ENCODE peak calls at places on chromosomes 11 and 22, in four cellular contexts. H, O, N and Y are unnamed samples.
A peak's percentile ranks its signal among the peaks of the same experiment; 100 is the strongest.

GRCh38 chr11:73194593-73194992 is 23.5 kb upstream of the P2RY2 start:
- DNase-seq in H (no peak), O (no peak), N (no peak), Y (no peak)

GRCh38 chr11:46210133-46210636 is 67.3 kb upstream of the CREB3L1 start:
- DNase-seq in H (peak; percentile 72), O (peak; percentile 62), N (peak; percentile 49), Y (peak; percentile 77)

GRCh38 chr11:20980736-20981135 is 311.4 kb downstream of the NELL1 start:
- DNase-seq in H (no peak), O (peak; percentile 6), N (no peak), Y (no peak)

GRCh38 chr11:118715245-118715807 is 35.9 kb upstream of the TREH start:
- DNase-seq in H (no peak), O (peak; percentile 23), N (no peak), Y (no peak)

GRCh38 chr11:30196400-30197206 is 34.2 kb upstream of the FSHB start:
- DNase-seq in H (peak; percentile 37), O (peak; percentile 20), N (peak; percentile 27), Y (peak; percentile 43)

GRCh38 chr22:27848005-27848404 is 46.4 kb upstream of the MN1 start:
- DNase-seq in H (no peak), O (no peak), N (no peak), Y (no peak)

GRCh38 chr11:17752144-17752543 is 17.6 kb downstream of the KCNC1 start:
- DNase-seq in H (no peak), O (no peak), N (no peak), Y (no peak)

GRCh38 chr11:32002311-32002710 is 88.6 kb upstream of the RCN1 start:
- DNase-seq in H (no peak), O (no peak), N (no peak), Y (no peak)

GRCh38 chr11:45777127-45777969 is 27.6 kb upstream of the SLC35C1 start:
- DNase-seq in H (no peak), O (no peak), N (no peak), Y (no peak)

GRCh38 chr11:70625921-70626518 is 227.7 kb downstream of the CTTN start:
- DNase-seq in H (no peak), O (no peak), N (no peak), Y (no peak)

GRCh38 chr11:117457031-117457785 is 129.6 kb downstream of the CEP164 start:
- DNase-seq in H (no peak), O (no peak), N (no peak), Y (no peak)

GRCh38 chr22:36125994-36126531 is 34.5 kb downstream of the APOL3 start:
- DNase-seq in H (no peak), O (no peak), N (no peak), Y (no peak)

GRCh38 chr11:46666516-46666915 is 33.9 kb downstream of the ARHGAP1 start:
- DNase-seq in H (no peak), O (no peak), N (no peak), Y (peak; percentile 55)

GRCh38 chr11:110921742-110922200 is 209.5 kb upstream of the ARHGAP20 start:
- DNase-seq in H (peak; percentile 50), O (peak; percentile 73), N (no peak), Y (no peak)

GRCh38 chr11:113324250-113324649 is 9.9 kb downstream of the TTC12 start:
- DNase-seq in H (no peak), O (no peak), N (no peak), Y (no peak)

GRCh38 chr22:50530280-50530856 is 556 bp upstream of the TYMP start:
- DNase-seq in H (peak; percentile 44), O (peak; percentile 71), N (no peak), Y (peak; percentile 43)

GRCh38 chr22:27670701-27671412 is 130.7 kb downstream of the MN1 start:
- DNase-seq in H (no peak), O (no peak), N (peak; percentile 82), Y (no peak)

GRCh38 chr22:45911601-45912271 is 65.2 kb downstream of the WNT7B start:
- DNase-seq in H (no peak), O (peak; percentile 18), N (no peak), Y (no peak)

GRCh38 chr22:50041361-50042065 is 16.6 kb downstream of the TTLL8 start:
- DNase-seq in H (no peak), O (no peak), N (no peak), Y (no peak)

GRCh38 chr22:32684822-32685187 is 116.7 kb upstream of the TIMP3 start:
- DNase-seq in H (peak; percentile 71), O (peak; percentile 63), N (no peak), Y (no peak)

GRCh38 chr11:9700105-9700801 is 36.4 kb downstream of the SWAP70 start:
- DNase-seq in H (no peak), O (no peak), N (no peak), Y (no peak)
- H4K20me1 ChIP-seq in H (peaks cover 20% of the 10 kb centered on the region), O (no peaks in the 10 kb centered on the region), N (no peaks in the 10 kb centered on the region), Y (no peaks in the 10 kb centered on the region)

DNA sequence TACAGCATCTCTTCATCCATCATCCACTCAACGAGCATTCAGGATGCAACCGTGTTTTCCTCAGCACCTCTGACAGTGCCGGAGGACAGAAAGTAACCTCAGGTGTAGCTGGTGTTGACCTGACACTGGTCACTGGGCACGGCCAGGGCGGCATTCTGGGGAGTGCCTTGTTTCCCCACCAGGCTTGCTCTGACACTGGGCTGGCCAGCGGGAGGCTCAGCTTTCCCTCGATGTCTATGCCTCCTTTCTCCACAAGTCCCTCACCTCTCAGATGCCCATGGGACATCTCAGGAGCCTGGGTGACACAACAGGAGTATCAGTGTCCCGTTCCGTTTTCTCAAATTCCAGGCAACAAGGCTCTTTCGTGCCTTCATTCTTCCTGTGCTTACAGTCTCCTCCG is 28.9 kb downstream of the CD6 start:
- DNase-seq in H (no peak), O (no peak), N (no peak), Y (no peak)
- H3K36me3 ChIP-seq in H (no peaks in the 10 kb centered on the region), O (no peaks in the 10 kb centered on the region), N (no peaks in the 10 kb centered on the region), Y (no peaks in the 10 kb centered on the region)

DNA sequence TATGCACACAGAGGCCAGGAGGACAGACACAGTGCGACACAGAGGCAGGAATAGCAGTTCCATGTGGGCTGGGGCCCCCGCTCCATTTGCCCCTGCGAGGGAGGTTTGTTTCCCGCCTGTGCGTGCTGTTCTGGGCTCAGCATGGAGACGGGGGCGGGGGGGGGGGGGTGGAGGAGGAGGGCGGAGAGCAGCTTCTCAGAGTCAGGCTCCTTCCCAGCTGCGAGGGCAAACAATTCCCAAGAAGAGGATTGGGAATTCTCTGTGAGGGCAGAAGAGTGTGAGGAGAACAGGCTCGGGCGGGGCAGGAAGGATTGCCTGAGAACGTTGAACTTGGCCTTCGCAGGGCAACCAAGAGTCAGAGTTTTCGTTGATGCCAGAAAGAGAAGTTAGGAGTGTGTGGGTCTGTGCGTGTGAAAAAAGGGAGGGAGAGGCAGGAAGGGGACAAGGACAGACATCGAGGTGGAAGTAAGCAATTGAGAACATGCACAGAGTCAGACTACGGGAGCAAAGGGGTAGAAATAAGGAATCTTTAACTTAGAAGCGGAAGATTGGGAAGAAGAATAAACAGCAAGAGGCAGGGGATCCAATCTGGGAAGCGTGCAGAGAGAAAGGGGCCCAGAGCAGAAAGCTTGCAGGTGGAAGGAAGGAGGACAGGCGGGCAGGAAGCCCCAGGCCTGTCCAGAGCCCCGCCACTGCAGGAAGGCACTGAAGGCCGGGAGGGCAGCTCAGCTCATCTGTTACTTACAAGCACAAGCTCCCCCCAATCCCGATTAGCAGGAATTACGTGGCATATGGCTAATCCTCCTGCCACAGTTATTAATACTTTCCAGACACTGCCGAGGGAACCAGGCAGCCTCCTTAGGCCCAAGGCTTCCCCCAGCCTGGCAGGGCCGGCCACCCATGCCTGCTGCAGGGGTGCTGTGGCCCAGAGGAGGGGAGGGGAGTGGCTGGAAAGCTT is 15.6 kb upstream of the JAM3 start:
- DNase-seq in H (no peak), O (no peak), N (no peak), Y (no peak)
- H2AFZ ChIP-seq in H (peak overlapping the region; percentile 67), O (peak overlapping the region; percentile 18), N (peak overlapping the region; percentile 51), Y (no peak overlapping the region)

DNA sequence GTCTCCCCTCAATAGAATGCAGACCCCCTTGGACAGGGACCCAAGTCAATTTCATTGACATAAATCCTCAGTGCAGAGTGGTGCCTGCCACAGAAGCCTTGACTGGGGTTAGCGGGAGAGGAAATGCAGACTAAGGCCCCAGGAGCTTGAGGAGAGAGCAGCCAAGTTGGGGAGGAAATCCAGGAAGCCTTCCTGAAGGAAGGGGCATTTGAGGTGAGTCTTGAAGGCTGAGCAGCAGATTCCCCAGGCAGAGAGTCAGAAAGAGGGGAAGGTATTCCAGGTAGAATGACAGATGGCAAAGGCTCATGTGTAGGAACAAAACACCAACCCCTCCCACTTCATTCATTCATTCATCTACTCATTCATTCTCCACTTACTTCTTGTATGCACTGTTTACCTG is 10.3 kb downstream of the MYEOV start:
- DNase-seq in H (no peak), O (no peak), N (no peak), Y (no peak)
- H4K20me1 ChIP-seq in H (no peaks in the 10 kb centered on the region), O (no peaks in the 10 kb centered on the region), N (peaks cover 3% of the 10 kb centered on the region), Y (no peaks in the 10 kb centered on the region)

GRCh38 chr11:65427691-65428577 is 5.3 kb downstream of the NEAT1 start:
- DNase-seq in H (peak; percentile 78), O (peak; percentile 61), N (no peak), Y (peak; percentile 63)

GRCh38 chr11:65429724-65430405 is 7.3 kb downstream of the NEAT1 start:
- DNase-seq in H (peak; percentile 80), O (peak; percentile 79), N (peak; percentile 27), Y (peak; percentile 64)

GRCh38 chr11:65429069-65429681 is 6.6 kb downstream of the NEAT1 start:
- DNase-seq in H (peak; percentile 76), O (peak; percentile 67), N (no peak), Y (no peak)

GRCh38 chr11:65426839-65427690 is 4.5 kb downstream of the NEAT1 start:
- DNase-seq in H (peak; percentile 77), O (peak; percentile 83), N (peak; percentile 36), Y (peak; percentile 75)

GRCh38 chr11:65428578-65429068 is 6.0 kb downstream of the NEAT1 start:
- DNase-seq in H (no peak), O (no peak), N (no peak), Y (no peak)
- H3K36me3 ChIP-seq in H (peaks cover 38% of the 10 kb centered on the region), O (peaks cover 11% of the 10 kb centered on the region), N (peaks cover 75% of the 10 kb centered on the region), Y (no peaks in the 10 kb centered on the region)

GRCh38 chr22:22704156-22704946 is 59.9 kb downstream of the GGTLC2 start:
- DNase-seq in H (no peak), O (no peak), N (no peak), Y (no peak)

GRCh38 chr22:22705328-22706100 is 61.1 kb downstream of the GGTLC2 start:
- DNase-seq in H (no peak), O (no peak), N (no peak), Y (no peak)

GRCh38 chr22:22702874-22703570 is 58.6 kb downstream of the GGTLC2 start:
- DNase-seq in H (no peak), O (no peak), N (no peak), Y (no peak)

GRCh38 chr22:22703715-22704114 is 59.3 kb downstream of the GGTLC2 start:
- DNase-seq in H (no peak), O (no peak), N (no peak), Y (no peak)

GRCh38 chr22:22706253-22706940 is 62.0 kb downstream of the GGTLC2 start:
- DNase-seq in H (no peak), O (no peak), N (no peak), Y (no peak)
- H2AFZ ChIP-seq in H (no peak overlapping the region), O (no peak overlapping the region), N (no peak overlapping the region), Y (no peak overlapping the region)